ENCODE peak calls at places on chromosomes 6 and 20, in four cellular contexts. One of them, this sample, is unnamed.

GRCh38 chr6:68760941-68761676 is 126.0 kb downstream of the ADGRB3 start:
- DNase-seq in neuronal stem cell: no peak
- DNase-seq in H1: no peak
- DNase-seq in mesenchymal stem cell: no peak
- DNase-seq in this sample: no peak

GRCh38 chr6:71419954-71420692 is 131.5 kb downstream of the OGFRL1 start:
- DNase-seq in neuronal stem cell: peak
- DNase-seq in mesenchymal stem cell: peak
- DNase-seq in H1: no peak
- DNase-seq in this sample: peak

GRCh38 chr20:2602746-2603145 is 49.7 kb upstream of the NOP56 start:
- DNase-seq in neuronal stem cell: no peak
- DNase-seq in mesenchymal stem cell: no peak
- DNase-seq in H1: no peak
- DNase-seq in this sample: no peak

GRCh38 chr6:36350681-36351091 is 14.0 kb upstream of the BNIP5 start:
- DNase-seq in neuronal stem cell: no peak
- DNase-seq in H1: no peak
- DNase-seq in mesenchymal stem cell: peak
- DNase-seq in this sample: peak

GRCh38 chr6:57162516-57162915 is 9.6 kb upstream of the BAG2 start:
- DNase-seq in mesenchymal stem cell: peak
- DNase-seq in H1: no peak
- DNase-seq in neuronal stem cell: no peak
- DNase-seq in this sample: no peak

GRCh38 chr20:34111057-34111711 is 859 bp downstream of the EIF2S2 start:
- DNase-seq in mesenchymal stem cell: peak
- DNase-seq in H1: no peak
- DNase-seq in neuronal stem cell: no peak
- DNase-seq in this sample: peak

GRCh38 chr6:118739976-118740771 is 88.8 kb upstream of the CEP85L start:
- DNase-seq in neuronal stem cell: no peak
- DNase-seq in H1: no peak
- DNase-seq in mesenchymal stem cell: peak
- DNase-seq in this sample: no peak

GRCh38 chr20:49591217-49591865 is 23.4 kb upstream of the PTGIS start:
- DNase-seq in neuronal stem cell: no peak
- DNase-seq in H1: no peak
- DNase-seq in mesenchymal stem cell: no peak
- DNase-seq in this sample: no peak

DNA sequence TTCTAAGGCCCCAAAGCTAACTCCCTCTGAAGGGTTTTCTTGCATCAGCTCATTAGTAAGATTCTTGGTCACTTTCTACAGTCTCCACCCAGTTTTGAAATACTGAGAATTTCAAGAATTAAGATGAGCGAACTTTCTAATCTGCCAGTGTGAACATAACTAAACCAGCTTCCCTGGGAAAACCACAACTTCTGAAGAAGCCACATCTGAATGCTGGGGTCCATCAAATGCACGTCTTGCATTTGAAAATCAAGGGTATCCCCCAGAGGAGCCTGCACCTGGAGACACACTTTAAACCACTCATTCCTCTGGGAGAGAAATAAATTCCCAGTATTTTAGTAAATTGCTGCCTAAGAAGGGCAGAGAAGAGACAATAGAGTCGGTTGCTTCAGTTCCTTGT is 292.1 kb upstream of the CDH4 start:
- DNase-seq in H1: no peak
- DNase-seq in neuronal stem cell: no peak
- DNase-seq in mesenchymal stem cell: no peak
- DNase-seq in this sample: no peak
- H3K4me3 ChIP-seq in H1: no peak
- H3K4me3 ChIP-seq in neuronal stem cell: no peak
- H3K4me3 ChIP-seq in mesenchymal stem cell: no peak
- H3K4me3 ChIP-seq in this sample: no peak

DNA sequence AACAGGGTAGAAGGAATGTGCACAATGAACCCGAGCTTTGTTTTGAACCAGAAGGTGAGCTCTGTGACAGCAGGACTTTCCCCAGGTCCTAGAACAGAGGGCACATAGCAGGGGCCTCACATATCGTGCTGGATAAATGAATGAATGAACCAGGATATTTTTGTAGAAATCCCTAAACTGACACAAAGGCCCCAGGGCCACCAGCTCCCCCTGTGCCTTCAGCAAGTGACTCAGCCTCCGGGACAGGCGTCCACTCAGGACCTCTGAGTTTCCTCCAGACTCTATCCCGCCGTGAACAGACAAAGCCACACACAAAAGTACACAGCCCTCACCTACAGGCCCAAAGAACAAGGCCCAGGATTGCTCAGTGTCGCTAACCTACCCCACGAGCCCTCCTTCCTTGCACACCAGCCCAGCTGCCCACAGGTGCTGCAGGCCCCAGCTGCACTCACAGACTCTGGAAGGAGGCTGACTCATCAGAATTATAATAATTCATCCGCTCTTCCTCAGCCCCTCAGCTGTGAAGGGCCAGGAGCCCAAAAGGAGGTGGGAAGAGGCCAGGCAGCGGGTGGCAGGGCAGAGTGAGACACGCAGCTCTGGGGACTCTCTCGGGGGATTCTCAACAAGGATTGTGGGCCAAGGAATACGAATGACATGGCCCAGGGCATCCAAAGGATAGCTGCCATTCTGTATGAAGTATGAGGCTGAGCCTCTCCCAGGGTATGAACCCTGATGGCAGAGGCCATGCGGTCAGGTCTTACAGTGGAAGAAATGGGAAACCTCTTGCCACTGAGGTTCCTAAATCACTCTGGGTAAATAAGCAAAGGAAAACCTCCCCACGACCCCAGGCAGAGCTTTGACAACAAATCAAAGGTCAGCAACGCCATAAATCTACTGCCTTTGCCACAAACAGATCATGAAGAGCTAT is 40.9 kb downstream of the SUMO4 start:
- DNase-seq in mesenchymal stem cell: peak
- DNase-seq in neuronal stem cell: no peak
- DNase-seq in H1: no peak
- DNase-seq in this sample: no peak
- H2BK12ac ChIP-seq in mesenchymal stem cell: no peak
- H2BK12ac ChIP-seq in neuronal stem cell: no peak
- H2BK12ac ChIP-seq in H1: no peak
- H2BK12ac ChIP-seq in this sample: no peak

GRCh38 chr6:157670466-157671186 is 152.4 kb upstream of the SNX9 start:
- DNase-seq in H1: no peak
- DNase-seq in mesenchymal stem cell: no peak
- DNase-seq in neuronal stem cell: no peak
- DNase-seq in this sample: no peak

GRCh38 chr6:157668690-157669089 is 154.4 kb upstream of the SNX9 start:
- DNase-seq in neuronal stem cell: no peak
- DNase-seq in mesenchymal stem cell: no peak
- DNase-seq in H1: no peak
- DNase-seq in this sample: no peak

GRCh38 chr6:157667211-157668033 is 155.6 kb upstream of the SNX9 start:
- DNase-seq in neuronal stem cell: peak
- DNase-seq in H1: peak
- DNase-seq in mesenchymal stem cell: peak
- DNase-seq in this sample: peak

GRCh38 chr6:157668034-157668401 is 155.0 kb upstream of the SNX9 start:
- DNase-seq in H1: no peak
- DNase-seq in neuronal stem cell: no peak
- DNase-seq in mesenchymal stem cell: no peak
- DNase-seq in this sample: no peak

GRCh38 chr6:157669747-157670216 is 153.3 kb upstream of the SNX9 start:
- DNase-seq in neuronal stem cell: no peak
- DNase-seq in mesenchymal stem cell: peak
- DNase-seq in H1: peak
- DNase-seq in this sample: peak
- H3K4me3 ChIP-seq in neuronal stem cell: no peak
- H3K4me3 ChIP-seq in mesenchymal stem cell: no peak
- H3K4me3 ChIP-seq in H1: no peak
- H3K4me3 ChIP-seq in this sample: no peak

DNA sequence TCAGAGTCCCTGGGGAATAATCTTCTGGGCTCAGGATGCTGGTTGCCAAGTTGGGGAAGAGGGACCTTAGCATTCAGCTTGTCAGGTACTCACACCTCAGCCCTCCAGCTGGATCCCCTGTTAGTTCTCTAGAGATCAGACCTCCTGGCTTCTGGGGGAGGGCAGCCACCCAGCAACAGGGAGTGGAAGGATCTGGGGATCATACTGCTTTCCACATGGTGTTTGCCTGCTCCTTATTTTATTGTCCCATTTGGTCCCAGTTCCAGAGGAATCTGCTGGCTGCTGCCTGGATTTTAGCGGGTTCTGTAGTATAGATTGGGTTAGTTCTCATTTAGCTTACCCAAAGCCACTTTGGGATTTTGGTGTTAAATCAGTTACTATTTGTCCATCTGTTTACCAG is 29.3 kb downstream of the KAT14 start:
- DNase-seq in neuronal stem cell: no peak
- DNase-seq in mesenchymal stem cell: no peak
- DNase-seq in H1: no peak
- DNase-seq in this sample: no peak
- H2BK12ac ChIP-seq in neuronal stem cell: no peak
- H2BK12ac ChIP-seq in mesenchymal stem cell: no peak
- H2BK12ac ChIP-seq in H1: no peak
- H2BK12ac ChIP-seq in this sample: no peak

This sample was measured in trophoblast cell.